ENCODE peak calls at places on chromosome 15, in ten cellular contexts. R is fibroblast of mammary gland, X is body of pancreas, B is heart left ventricle, L is fibroblast of lung, A is choroid plexus epithelial cell, E is WTC11, W is AG04449, I is transverse colon, M is neural progenitor cell. D is an unnamed sample.

GRCh38 chr15:52682776-52683175 is 3.6 kb upstream of the ATOSA start:
- DNase-seq in R (no peak), X (no peak), B (no peak), L (no peak), A (no peak), E (no peak), W (no peak), I (no peak), M (no peak), D (no peak)

GRCh38 chr15:35289029-35289617 is 204.0 kb upstream of the NANOGP8 start:
- DNase-seq in R (peak), X (peak), B (no peak), L (peak), A (peak), E (no peak), W (no peak), I (no peak), M (peak), D (no peak)

GRCh38 chr15:87817553-87817952 is 439.0 kb downstream of the NTRK3 start:
- DNase-seq in R (no peak), X (no peak), B (no peak), L (peak), A (peak), E (no peak), W (no peak), I (no peak), M (no peak), D (no peak)

GRCh38 chr15:67076147-67076843 is 10.9 kb downstream of the SMAD3 start:
- DNase-seq in R (peak), X (no peak), B (no peak), L (peak), A (peak), E (no peak), W (no peak), I (no peak), M (no peak), D (no peak)

GRCh38 chr15:30979457-30979856 is 12.0 kb downstream of the MTMR10 start:
- DNase-seq in R (no peak), X (no peak), B (no peak), L (no peak), A (no peak), E (no peak), W (no peak), I (no peak), M (no peak), D (no peak)

GRCh38 chr15:70852501-70853269 is 1.3 kb downstream of the LARP6 start:
- DNase-seq in R (peak), X (no peak), B (peak), L (peak), A (peak), E (no peak), W (no peak), I (no peak), M (no peak), D (no peak)

GRCh38 chr15:60424006-60424405 is 26.2 kb upstream of the ANXA2 start:
- DNase-seq in R (no peak), X (no peak), B (no peak), L (no peak), A (no peak), E (no peak), W (no peak), I (no peak), M (no peak), D (no peak)

GRCh38 chr15:36931434-36931833 is 168.9 kb downstream of the MEIS2 start:
- DNase-seq in R (no peak), X (no peak), B (no peak), L (no peak), A (no peak), E (no peak), W (no peak), I (no peak), M (no peak), D (no peak)

GRCh38 chr15:52806284-52806655 is 16.1 kb upstream of the ONECUT1 start:
- DNase-seq in R (no peak), X (no peak), B (no peak), L (no peak), A (no peak), E (no peak), W (no peak), I (no peak), M (no peak), D (no peak)

GRCh38 chr15:72184165-72184811 is 13.3 kb downstream of the GRAMD2A start:
- DNase-seq in R (no peak), X (peak), B (no peak), L (peak), A (peak), E (peak), W (no peak), I (peak), M (peak), D (peak)

GRCh38 chr15:89026167-89026566 is 62.1 kb upstream of the ABHD2 start:
- DNase-seq in R (no peak), X (no peak), B (no peak), L (no peak), A (no peak), E (no peak), W (no peak), I (no peak), M (no peak), D (no peak)

GRCh38 chr15:63968122-63968524 is 78.2 kb downstream of the DAPK2 start:
- DNase-seq in R (no peak), X (no peak), B (no peak), L (no peak), A (no peak), E (no peak), W (no peak), I (peak), M (no peak), D (no peak)

GRCh38 chr15:70096215-70096974 is 1.3 kb downstream of the TLE3 start:
- DNase-seq in R (peak), X (peak), B (no peak), L (peak), A (peak), E (peak), W (no peak), I (peak), M (no peak), D (peak)

GRCh38 chr15:59298255-59298856 is 74.3 kb downstream of the MYO1E start:
- DNase-seq in R (peak), X (no peak), B (no peak), L (peak), A (no peak), E (no peak), W (no peak), I (no peak), M (no peak), D (no peak)

GRCh38 chr15:90106522-90107117 is 4.4 kb upstream of the IDH2 start:
- DNase-seq in R (peak), X (no peak), B (peak), L (peak), A (peak), E (no peak), W (no peak), I (no peak), M (no peak), D (no peak)

GRCh38 chr15:76973362-76973743 is 21.6 kb upstream of the PSTPIP1 start:
- DNase-seq in R (peak), X (peak), B (peak), L (peak), A (peak), E (peak), W (no peak), I (no peak), M (peak), D (peak)

GRCh38 chr15:47754312-47754711 is 37.0 kb downstream of the SEMA6D start:
- DNase-seq in R (peak), X (no peak), B (no peak), L (no peak), A (no peak), E (no peak), W (no peak), I (no peak), M (no peak), D (no peak)

GRCh38 chr15:36432162-36432561 is 147.3 kb upstream of the CDIN1 start:
- DNase-seq in R (peak), X (no peak), B (no peak), L (peak), A (no peak), E (no peak), W (no peak), I (no peak), M (no peak), D (no peak)

GRCh38 chr15:70522323-70522966 is 240.9 kb downstream of the UACA start:
- DNase-seq in R (no peak), X (no peak), B (no peak), L (no peak), A (no peak), E (no peak), W (no peak), I (no peak), M (no peak), D (no peak)

GRCh38 chr15:74383695-74384565 is 16.5 kb upstream of the CYP11A1 start:
- DNase-seq in R (peak), X (no peak), B (no peak), L (peak), A (peak), E (no peak), W (no peak), I (no peak), M (no peak), D (no peak)

GRCh38 chr15:31752363-31752762 is 278.0 kb upstream of the CHRNA7 start:
- DNase-seq in R (peak), X (no peak), B (no peak), L (no peak), A (peak), E (no peak), W (no peak), I (no peak), M (no peak), D (no peak)

GRCh38 chr15:53530762-53531161 is 228.7 kb downstream of the WDR72 start:
- DNase-seq in R (no peak), X (no peak), B (no peak), L (no peak), A (no peak), E (no peak), W (no peak), I (no peak), M (no peak), D (no peak)

GRCh38 chr15:92903588-92903955 is 3.4 kb downstream of the CHD2 start:
- DNase-seq in R (no peak), X (no peak), B (no peak), L (no peak), A (no peak), E (no peak), W (no peak), I (no peak), M (no peak), D (no peak)

GRCh38 chr15:96225642-96226259 is 104.7 kb upstream of the NR2F2 start:
- DNase-seq in R (no peak), X (no peak), B (no peak), L (no peak), A (no peak), E (no peak), W (no peak), I (no peak), M (peak), D (no peak)

GRCh38 chr15:35750051-35750450 is 204.1 kb upstream of the DPH6 start:
- DNase-seq in R (no peak), X (no peak), B (no peak), L (no peak), A (no peak), E (no peak), W (no peak), I (no peak), M (no peak), D (no peak)

GRCh38 chr15:36905908-36906307 is 194.4 kb downstream of the MEIS2 start:
- DNase-seq in R (peak), X (peak), B (no peak), L (peak), A (peak), E (no peak), W (peak), I (no peak), M (peak), D (no peak)

GRCh38 chr15:53225786-53226185 is 435.6 kb upstream of the ONECUT1 start:
- DNase-seq in R (no peak), X (no peak), B (no peak), L (no peak), A (no peak), E (no peak), W (no peak), I (no peak), M (no peak), D (no peak)

GRCh38 chr15:98755781-98756180 is 107.4 kb downstream of the IGF1R start:
- DNase-seq in R (no peak), X (no peak), B (no peak), L (no peak), A (no peak), E (no peak), W (no peak), I (no peak), M (no peak), D (no peak)

GRCh38 chr15:41487802-41488201 is 5.9 kb upstream of the ITPKA start:
- DNase-seq in R (peak), X (no peak), B (no peak), L (peak), A (no peak), E (no peak), W (no peak), I (no peak), M (no peak), D (no peak)

GRCh38 chr15:90099868-90100854 is 2.1 kb downstream of the IDH2 start:
- DNase-seq in R (peak), X (peak), B (no peak), L (peak), A (peak), E (no peak), W (no peak), I (peak), M (no peak), D (no peak)

GRCh38 chr15:89436560-89437311 is 59.6 kb downstream of the RHCG start:
- DNase-seq in R (no peak), X (no peak), B (no peak), L (no peak), A (no peak), E (no peak), W (no peak), I (no peak), M (no peak), D (no peak)

GRCh38 chr15:89364341-89364740 is 29.7 kb upstream of the POLG start:
- DNase-seq in R (no peak), X (peak), B (no peak), L (no peak), A (no peak), E (no peak), W (no peak), I (peak), M (no peak), D (no peak)

GRCh38 chr15:90001062-90001682 is at the start of gene ZNF710:
- DNase-seq in R (peak), X (peak), B (peak), L (peak), A (peak), E (peak), W (no peak), I (peak), M (peak), D (peak)

GRCh38 chr15:66133247-66133646 is 120.3 kb downstream of the MEGF11 start:
- DNase-seq in R (no peak), X (no peak), B (no peak), L (no peak), A (no peak), E (no peak), W (no peak), I (no peak), M (no peak), D (no peak)

GRCh38 chr15:85543741-85544155 is 163.3 kb downstream of the AKAP13 start:
- DNase-seq in R (no peak), X (peak), B (peak), L (no peak), A (no peak), E (peak), W (no peak), I (peak), M (no peak), D (no peak)
- TF ChIP-seq CTCF in R (no peak), X (peak), B (no peak), L (no peak), A (peak), E (no peak), W (no peak), I (peak), M (no peak), D (no peak)

GRCh38 chr15:62887113-62887570 is 155.4 kb upstream of the TPM1 start:
- DNase-seq in R (peak), X (no peak), B (no peak), L (peak), A (peak), E (no peak), W (no peak), I (no peak), M (no peak), D (no peak)

GRCh38 chr15:62889141-62889661 is 153.3 kb upstream of the TPM1 start:
- DNase-seq in R (no peak), X (no peak), B (no peak), L (no peak), A (no peak), E (no peak), W (no peak), I (no peak), M (no peak), D (no peak)

GRCh38 chr15:62888628-62889027 is 153.9 kb upstream of the TPM1 start:
- DNase-seq in R (peak), X (no peak), B (no peak), L (no peak), A (no peak), E (no peak), W (no peak), I (no peak), M (no peak), D (no peak)

GRCh38 chr15:62883938-62884479 is 158.5 kb upstream of the TPM1 start:
- DNase-seq in R (peak), X (no peak), B (no peak), L (peak), A (no peak), E (no peak), W (peak), I (no peak), M (no peak), D (no peak)

DNA sequence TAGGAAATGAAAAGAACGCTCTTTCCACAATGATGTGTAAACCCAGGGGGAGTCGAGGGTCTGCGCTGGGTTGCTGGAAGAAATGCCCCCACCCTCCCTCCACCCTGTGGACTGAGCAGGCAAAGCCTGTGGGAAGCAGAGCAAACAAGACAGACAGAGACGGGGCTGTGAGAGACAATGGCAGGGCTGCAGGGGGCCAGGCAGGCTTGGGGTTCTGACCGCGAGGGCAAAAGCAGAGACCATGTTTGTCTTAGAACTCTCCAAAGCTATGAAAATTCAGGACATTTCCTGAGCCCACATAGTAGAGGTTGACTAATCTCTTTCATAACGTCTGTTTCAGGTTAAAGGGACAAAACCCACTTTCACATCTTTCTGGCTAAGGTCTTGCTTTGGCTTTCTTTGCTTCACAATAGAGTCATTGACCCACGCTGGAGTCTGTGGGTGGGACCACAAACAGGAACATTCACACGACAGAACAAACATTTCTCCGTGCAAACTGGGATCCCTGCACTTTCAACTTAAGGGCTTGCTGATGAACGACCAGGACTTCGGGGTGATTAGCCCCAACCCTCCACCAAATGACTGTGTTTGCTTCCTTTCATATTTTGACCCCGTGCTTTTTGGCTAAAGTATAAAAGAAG is 156.0 kb upstream of the TPM1 start:
- DNase-seq in R (peak), X (peak), B (no peak), L (peak), A (peak), E (peak), W (no peak), I (no peak), M (peak), D (peak)
- TF ChIP-seq CTCF in R (no peak), X (no peak), B (no peak), L (no peak), A (peak), E (no peak), W (no peak), I (no peak), M (no peak), D (no peak)

GRCh38 chr15:29942144-29942543 is 119.9 kb upstream of the TJP1 start:
- DNase-seq in R (peak), X (no peak), B (no peak), L (no peak), A (peak), E (no peak), W (no peak), I (no peak), M (peak), D (no peak)
- TF ChIP-seq CTCF in R (peak), X (peak), B (no peak), L (peak), A (peak), E (no peak), W (peak), I (no peak), M (peak), D (peak)

DNA sequence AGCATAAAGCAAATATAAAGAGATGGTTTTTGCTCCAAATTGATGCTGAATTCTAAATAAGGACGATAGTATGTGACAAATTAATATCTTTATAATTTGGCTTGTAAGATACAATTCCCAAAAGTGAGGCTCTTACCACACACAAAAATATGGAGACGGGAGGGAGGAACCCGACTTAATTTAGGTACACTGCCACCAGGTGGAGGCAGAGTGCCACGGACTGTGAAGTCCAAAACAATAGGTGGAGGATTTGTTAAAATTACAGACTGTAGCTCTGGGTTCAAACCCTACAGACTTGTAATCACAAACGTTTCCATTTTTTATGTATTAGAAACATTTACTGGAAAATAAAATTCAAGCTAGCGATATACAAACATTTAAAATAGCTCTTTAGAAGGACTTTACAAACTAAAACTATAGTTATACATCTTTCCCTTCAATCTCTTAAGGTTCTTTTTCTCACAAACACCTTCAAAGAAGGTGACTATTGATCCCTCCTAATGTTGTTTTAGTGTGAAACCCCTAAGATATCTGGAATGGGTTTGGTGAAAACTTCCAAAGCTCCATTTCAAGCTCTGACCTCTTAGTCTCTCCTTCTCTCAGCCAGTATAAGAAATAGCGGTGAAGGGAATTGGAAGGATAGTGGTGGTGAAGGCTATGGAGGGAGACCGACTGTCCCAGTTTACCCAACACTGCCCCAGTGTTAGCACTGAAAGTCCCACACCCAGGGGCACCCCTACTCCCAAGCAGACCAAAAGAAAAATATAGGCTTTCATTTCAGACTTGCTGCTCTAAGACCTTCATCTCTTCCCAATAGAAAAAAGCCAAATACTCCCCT is 89.7 kb downstream of the AQP9 start:
- DNase-seq in R (peak), X (peak), B (peak), L (peak), A (peak), E (peak), W (peak), I (peak), M (peak), D (peak)
- TF ChIP-seq CTCF in R (peak), X (peak), B (peak), L (peak), A (peak), E (peak), W (peak), I (peak), M (peak), D (peak)

GRCh38 chr15:68629519-68630204 is 50.9 kb downstream of the CORO2B start:
- DNase-seq in R (no peak), X (no peak), B (no peak), L (no peak), A (no peak), E (no peak), W (no peak), I (no peak), M (no peak), D (no peak)

GRCh38 chr15:68630205-68630555 is 51.4 kb downstream of the CORO2B start:
- DNase-seq in R (no peak), X (no peak), B (no peak), L (no peak), A (no peak), E (no peak), W (no peak), I (no peak), M (no peak), D (no peak)

GRCh38 chr15:68632101-68632500 is 53.3 kb downstream of the CORO2B start:
- DNase-seq in R (no peak), X (no peak), B (no peak), L (no peak), A (no peak), E (no peak), W (no peak), I (no peak), M (no peak), D (no peak)

GRCh38 chr15:68631621-68632051 is 52.8 kb downstream of the CORO2B start:
- DNase-seq in R (no peak), X (peak), B (no peak), L (no peak), A (no peak), E (peak), W (no peak), I (no peak), M (peak), D (no peak)

DNA sequence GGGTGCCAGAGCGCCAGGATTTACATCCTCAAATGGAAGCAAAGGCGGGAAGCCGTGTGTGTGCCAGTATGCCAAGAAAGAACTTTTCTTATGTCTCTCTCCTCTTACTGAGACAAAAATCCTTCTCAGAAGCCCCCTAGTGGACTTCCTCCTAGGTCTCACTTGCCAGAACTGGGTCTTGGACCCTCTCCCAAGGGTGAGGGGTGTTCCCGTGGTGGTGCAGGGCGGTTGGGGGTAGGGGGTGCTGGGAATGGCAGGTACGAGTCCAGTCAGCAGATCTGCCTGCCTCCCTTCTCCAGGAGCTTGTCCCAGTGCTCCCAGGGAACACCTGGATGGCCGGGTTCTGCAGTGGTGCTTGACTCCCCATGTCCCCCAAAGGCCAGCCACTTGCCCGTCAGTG is 52.0 kb downstream of the CORO2B start:
- DNase-seq in R (no peak), X (no peak), B (no peak), L (no peak), A (no peak), E (no peak), W (no peak), I (no peak), M (no peak), D (no peak)
- TF ChIP-seq CTCF in R (no peak), X (no peak), B (no peak), L (peak), A (peak), E (no peak), W (no peak), I (no peak), M (peak), D (no peak)